ENCODE peak calls at places on chromosomes 5 and 9, in eight cellular contexts. Y, H, W, P, T, J, F and U are unnamed samples.
A peak's percentile ranks its signal among the peaks of the same experiment; 100 is the strongest.

GRCh38 chr9:115296831-115297565 is 179.0 kb upstream of the TNC start:
- DNase-seq in T (no peak), Y (no peak), J (no peak), W (no peak), F (no peak), P (no peak), H (no peak), U (no peak)

GRCh38 chr5:134586866-134587524 is 45.6 kb downstream of the SAR1B start:
- DNase-seq in J (peak; percentile 85), F (peak; percentile 86), T (peak; percentile 87), P (peak; percentile 76), H (peak; percentile 91), W (peak; percentile 73), Y (peak; percentile 97), U (peak; percentile 25)

GRCh38 chr9:91032056-91032455 is 230.4 kb downstream of the SYK start:
- DNase-seq in W (no peak), P (no peak), H (no peak), T (no peak), F (no peak), Y (no peak), J (no peak), U (no peak)

GRCh38 chr9:112820886-112821285 is 69.8 kb downstream of the SLC46A2 start:
- DNase-seq in H (no peak), Y (no peak), P (peak; percentile 75), W (peak; percentile 34), F (no peak), J (no peak), T (no peak), U (peak; percentile 15)

GRCh38 chr9:136373300-136374182 is at the start of gene CARD9:
- DNase-seq in Y (no peak), H (no peak), P (no peak), F (peak; percentile 74), W (no peak), T (no peak), J (no peak), U (no peak)

GRCh38 chr5:91328743-91329142 is 54.4 kb downstream of the ARRDC3 start:
- DNase-seq in P (no peak), W (no peak), H (no peak), Y (no peak), F (no peak), T (no peak), J (no peak), U (no peak)

GRCh38 chr9:98971168-98971914 is 27.6 kb downstream of the COL15A1 start:
- DNase-seq in J (no peak), F (no peak), H (no peak), P (peak; percentile 62), T (peak; percentile 70), Y (peak; percentile 38), W (peak; percentile 89), U (no peak)

GRCh38 chr9:37968228-37968672 is 64.3 kb upstream of the SLC25A51 start:
- DNase-seq in F (no peak), H (no peak), W (peak; percentile 80), P (peak; percentile 91), T (peak; percentile 41), Y (no peak), J (no peak), U (peak; percentile 15)

GRCh38 chr5:76953551-76954382 is 922 bp downstream of the CRHBP start:
- DNase-seq in P (peak; percentile 5), J (peak; percentile 64), H (no peak), W (peak; percentile 33), F (no peak), T (peak; percentile 20), Y (peak; percentile 2), U (no peak)

GRCh38 chr9:88462191-88462590 is 72.8 kb upstream of the NXNL2 start:
- DNase-seq in P (no peak), F (no peak), J (no peak), H (no peak), T (no peak), Y (no peak), W (peak; percentile 83), U (no peak)

GRCh38 chr9:134712243-134712642 is 70.6 kb downstream of the COL5A1 start:
- DNase-seq in F (no peak), H (no peak), J (no peak), P (no peak), W (no peak), T (no peak), Y (no peak), U (no peak)

GRCh38 chr5:135223404-135223803 is 175.6 kb downstream of the MACROH2A1 start:
- DNase-seq in P (no peak), J (no peak), W (no peak), F (no peak), Y (no peak), T (peak; percentile 5), H (peak; percentile 32), U (no peak)

GRCh38 chr9:137296214-137297059 is 5.6 kb downstream of the NRARP start:
- DNase-seq in J (peak; percentile 14), F (no peak), W (no peak), H (no peak), Y (peak; percentile 52), T (peak; percentile 69), P (peak; percentile 46), U (no peak)

GRCh38 chr5:153211052-153211451 is 279.4 kb upstream of the GRIA1 start:
- DNase-seq in J (no peak), F (no peak), P (no peak), Y (no peak), T (no peak), W (no peak), H (no peak), U (no peak)

GRCh38 chr5:82106806-82107205 is 135.0 kb downstream of the ATG10 start:
- DNase-seq in J (no peak), W (no peak), H (no peak), F (no peak), P (no peak), Y (no peak), T (no peak), U (no peak)

DNA sequence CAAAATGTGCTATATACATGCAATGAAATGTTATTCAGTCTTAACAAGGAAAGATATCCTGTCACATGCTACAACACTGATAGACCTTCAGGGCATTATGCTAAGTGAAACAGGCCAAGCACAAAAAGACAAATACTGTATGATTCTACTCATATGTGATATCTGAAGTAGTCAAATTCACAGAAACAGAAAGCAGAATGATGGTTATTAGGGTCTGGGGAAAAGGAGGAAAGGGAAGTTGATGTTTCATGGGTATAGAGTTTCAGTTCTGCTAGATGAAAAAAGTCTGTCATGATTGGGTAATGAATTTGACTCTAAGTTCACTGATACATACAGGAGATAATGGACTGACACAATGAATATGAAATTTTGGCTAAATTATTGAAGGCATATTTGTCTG is 11.2 kb upstream of the RIC1 start:
- DNase-seq in Y (no peak), J (no peak), P (no peak), H (no peak), W (no peak), T (no peak), F (peak; percentile 53), U (no peak)
- TF ChIP-seq CTCF in Y (no peak), J (no peak), P (no peak), H (no peak), W (no peak), T (no peak), F (no peak), U (no peak)

DNA sequence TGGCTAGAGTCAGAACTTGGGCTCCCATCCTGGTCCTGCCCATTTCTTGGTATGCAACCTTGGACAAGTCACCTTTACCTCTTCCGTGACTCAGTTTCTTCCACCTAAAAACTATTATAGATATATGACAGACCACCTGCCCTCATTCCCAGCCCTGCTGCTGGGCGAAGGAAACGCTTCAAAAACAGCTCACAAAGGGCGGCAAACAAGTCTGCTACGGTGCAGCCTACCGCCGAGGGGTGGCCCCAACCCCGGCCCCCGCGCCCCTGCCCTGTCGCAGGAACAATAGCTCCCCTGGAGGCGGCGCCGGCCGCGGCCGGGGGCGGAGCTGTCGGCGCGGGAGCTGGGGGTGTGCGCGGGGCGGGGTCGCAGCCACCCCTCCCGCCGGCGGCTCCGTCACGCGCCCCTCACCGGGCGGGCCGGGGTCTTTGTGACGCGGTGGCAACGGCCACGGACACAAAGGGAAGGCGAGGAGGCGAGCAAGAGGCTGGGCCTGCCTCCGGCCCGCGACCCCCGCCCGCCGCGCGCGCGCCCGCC is at the start of gene TMEFF1:
- DNase-seq in T (peak; percentile 25), H (no peak), J (peak; percentile 87), W (peak; percentile 5), F (peak; percentile 84), P (no peak), Y (peak; percentile 55), U (no peak)
- TF ChIP-seq CTCF in T (no peak), H (no peak), J (no peak), W (no peak), F (no peak), P (peak; percentile 22), Y (no peak), U (peak; percentile 10)

GRCh38 chr9:93148721-93149120 is 14.7 kb upstream of the NINJ1 start:
- DNase-seq in F (no peak), T (no peak), H (no peak), Y (no peak), W (no peak), J (no peak), P (no peak), U (no peak)

GRCh38 chr9:93154293-93154903 is 20.3 kb upstream of the NINJ1 start:
- DNase-seq in F (peak; percentile 72), J (peak; percentile 73), T (no peak), W (no peak), P (no peak), H (no peak), Y (peak; percentile 50), U (no peak)

GRCh38 chr9:93147632-93148031 is 13.6 kb upstream of the NINJ1 start:
- DNase-seq in T (no peak), H (no peak), Y (no peak), F (no peak), W (no peak), P (no peak), J (no peak), U (no peak)

GRCh38 chr9:93149361-93149760 is 15.3 kb upstream of the NINJ1 start:
- DNase-seq in J (no peak), F (no peak), T (no peak), W (peak; percentile 43), P (no peak), H (no peak), Y (no peak), U (no peak)

DNA sequence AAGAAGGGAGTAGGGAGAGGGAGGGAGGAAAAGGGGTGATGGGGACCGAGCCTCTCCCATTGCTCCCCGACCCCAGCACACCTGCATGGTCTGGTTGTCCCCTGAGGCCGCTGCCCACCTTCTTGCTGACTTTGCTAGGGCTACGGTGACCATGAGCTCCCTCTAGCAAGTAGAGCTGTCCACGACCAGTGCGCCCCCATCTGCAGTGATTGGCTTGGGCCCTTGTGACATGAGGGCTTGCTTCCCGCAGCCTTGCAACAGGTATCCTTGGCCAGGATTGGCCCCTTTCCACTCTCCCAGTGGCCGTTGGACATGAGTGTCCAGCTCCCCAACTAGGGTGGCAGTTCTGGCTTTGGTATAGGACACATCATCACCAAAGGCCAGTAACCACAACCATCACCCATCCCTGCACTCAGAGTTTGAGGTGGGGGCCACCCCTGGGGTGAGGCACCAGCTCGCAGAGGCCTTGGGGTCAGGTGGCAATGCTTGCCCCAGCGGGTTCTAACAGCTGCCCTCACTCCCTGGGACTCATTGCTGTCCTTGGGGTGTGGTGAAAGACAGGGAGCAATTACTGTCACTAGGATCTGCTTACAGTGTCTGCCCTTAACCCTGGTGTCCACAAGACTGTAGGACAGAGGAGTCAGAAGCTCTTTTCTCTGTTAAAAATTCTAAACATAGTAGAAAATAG is 17.2 kb upstream of the NINJ1 start:
- DNase-seq in H (no peak), F (no peak), W (no peak), Y (no peak), P (no peak), T (no peak), J (no peak), U (no peak)
- TF ChIP-seq CTCF in H (no peak), F (no peak), W (no peak), Y (no peak), P (no peak), T (no peak), J (no peak), U (no peak)

GRCh38 chr5:180054226-180054625 is 17.3 kb downstream of the RNF130 start:
- DNase-seq in P (no peak), T (no peak), H (no peak), W (no peak), Y (no peak), F (no peak), J (no peak), U (no peak)
- TF ChIP-seq CTCF in P (no peak), T (no peak), H (no peak), W (no peak), Y (no peak), F (no peak), J (no peak), U (no peak)